ENCODE peak calls at places on chromosomes 12 and 14, in six cellular contexts. N, X, M, Y, W and T are unnamed samples.

GRCh38 chr12:105334568-105334967 is 4.1 kb downstream of the C12orf75 start:
- DNase-seq in W (no peak), M (no peak), N (peak), X (no peak), Y (peak), T (peak)

GRCh38 chr14:65738339-65738738 is 325.8 kb downstream of the FUT8 start:
- DNase-seq in W (no peak), M (no peak), Y (no peak), N (no peak), X (no peak), T (no peak)

GRCh38 chr14:36583242-36584166 is 1.1 kb upstream of the NKX2-8 start:
- DNase-seq in X (no peak), Y (peak), W (no peak), N (no peak), M (peak), T (peak)

GRCh38 chr12:70849265-70849960 is 71.1 kb downstream of the PTPRR start:
- DNase-seq in W (no peak), N (peak), M (no peak), Y (peak), X (no peak), T (peak)

GRCh38 chr14:95871531-95871930 is 5.1 kb upstream of the TUNAR start:
- DNase-seq in Y (no peak), M (no peak), N (no peak), X (no peak), W (no peak), T (no peak)

GRCh38 chr14:85799668-85800067 is 269.7 kb downstream of the FLRT2 start:
- DNase-seq in M (no peak), N (no peak), Y (no peak), W (no peak), X (no peak), T (peak)

GRCh38 chr14:103317251-103317650 is 16.8 kb upstream of the EIF5 start:
- DNase-seq in N (no peak), Y (no peak), M (peak), W (no peak), X (no peak), T (no peak)

GRCh38 chr12:100295764-100296555 is 29.0 kb downstream of the SCYL2 start:
- DNase-seq in N (peak), W (no peak), X (no peak), Y (peak), M (no peak), T (no peak)

GRCh38 chr12:72201457-72201856 is 70.7 kb upstream of the TRHDE start:
- DNase-seq in M (no peak), Y (no peak), X (no peak), W (no peak), N (no peak), T (no peak)

GRCh38 chr12:1122803-1123202 is 131.8 kb downstream of the ERC1 start:
- DNase-seq in X (no peak), N (no peak), M (no peak), W (no peak), Y (peak), T (peak)

GRCh38 chr12:110280784-110281548 is at the start of gene ATP2A2:
- DNase-seq in N (peak), M (peak), X (peak), Y (peak), W (no peak), T (peak)

GRCh38 chr12:22116376-22116775 is 70.4 kb downstream of the CMAS start:
- DNase-seq in N (no peak), X (no peak), W (no peak), M (no peak), Y (no peak), T (no peak)

GRCh38 chr12:78866518-78866917 is 1.9 kb downstream of the SYT1 start:
- DNase-seq in Y (no peak), X (no peak), M (no peak), W (no peak), N (no peak), T (no peak)

GRCh38 chr14:103508930-103509329 is 13.7 kb downstream of the CKB start:
- DNase-seq in W (no peak), N (no peak), M (no peak), Y (no peak), X (no peak), T (no peak)

GRCh38 chr12:32140867-32141266 is 34.2 kb downstream of the BICD1 start:
- DNase-seq in X (no peak), W (no peak), N (no peak), M (no peak), Y (no peak), T (no peak)

GRCh38 chr12:74539765-74540526 is 2.3 kb downstream of the ATXN7L3B start:
- DNase-seq in N (no peak), M (no peak), Y (peak), W (no peak), X (no peak), T (peak)

GRCh38 chr14:79279645-79280399 is 931.5 kb downstream of the DIO2 start:
- DNase-seq in M (peak), N (peak), Y (peak), X (no peak), W (no peak), T (peak)

GRCh38 chr14:77647853-77648252 is 31.4 kb upstream of the SPTLC2 start:
- DNase-seq in Y (no peak), M (no peak), N (no peak), X (no peak), W (no peak), T (no peak)

GRCh38 chr12:26402648-26403047 is 207.3 kb downstream of the SSPN start:
- DNase-seq in Y (peak), M (peak), W (peak), N (no peak), X (no peak), T (peak)

GRCh38 chr12:25245491-25245890 is 5.2 kb downstream of the KRAS start:
- DNase-seq in M (no peak), Y (no peak), N (no peak), W (no peak), X (no peak), T (no peak)
- H2BK15ac ChIP-seq in M (no peak), Y (no peak), N (no peak), W (no peak), X (no peak), T (no peak)

GRCh38 chr14:68408680-68409079 is 384.2 kb downstream of the ZFP36L1 start:
- DNase-seq in W (no peak), Y (no peak), N (peak), X (no peak), M (no peak), T (no peak)

GRCh38 chr14:68407275-68407674 is 385.6 kb downstream of the ZFP36L1 start:
- DNase-seq in Y (no peak), X (no peak), N (peak), W (no peak), M (no peak), T (no peak)

GRCh38 chr14:68405959-68406358 is 386.9 kb downstream of the ZFP36L1 start:
- DNase-seq in M (no peak), W (no peak), X (no peak), Y (no peak), N (peak), T (no peak)

GRCh38 chr14:68409355-68409754 is 383.5 kb downstream of the ZFP36L1 start:
- DNase-seq in Y (no peak), X (no peak), M (no peak), N (no peak), W (no peak), T (no peak)

DNA sequence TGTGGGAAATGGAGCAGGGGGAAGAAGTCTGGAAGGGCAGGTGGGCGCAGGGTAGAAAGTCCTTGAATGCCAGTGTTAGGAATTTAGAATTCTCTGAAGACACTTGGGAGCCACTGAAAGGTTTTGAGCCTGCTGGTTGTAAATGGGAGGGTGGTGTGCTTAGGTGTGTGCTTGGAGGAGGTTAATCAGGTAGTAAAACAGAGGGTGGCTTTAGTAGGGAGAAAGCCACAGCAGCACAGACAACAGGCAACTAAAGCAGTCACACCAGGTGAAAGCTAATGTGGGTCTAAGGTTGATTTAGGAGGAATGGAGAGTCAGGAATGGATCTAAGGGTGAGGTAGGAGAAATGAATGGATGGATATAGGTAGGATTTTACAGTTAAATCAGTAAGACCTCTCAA is 385.0 kb downstream of the ZFP36L1 start:
- DNase-seq in W (no peak), Y (no peak), M (no peak), X (no peak), N (no peak), T (no peak)
- H2AK5ac ChIP-seq in W (no peak), Y (peak), M (no peak), X (no peak), N (peak), T (no peak)

GRCh38 chr12:121379945-121380344 is 20.0 kb upstream of the RNF34 start:
- DNase-seq in M (no peak), W (no peak), X (no peak), Y (no peak), N (peak), T (no peak)

GRCh38 chr12:121373748-121374147 is 21.5 kb upstream of the ANAPC5 start:
- DNase-seq in W (no peak), M (no peak), X (no peak), N (no peak), Y (no peak), T (no peak)

GRCh38 chr12:121378736-121379135 is 21.2 kb upstream of the RNF34 start:
- DNase-seq in X (no peak), Y (no peak), M (no peak), N (no peak), W (no peak), T (no peak)

GRCh38 chr12:121371404-121371803 is 19.2 kb upstream of the ANAPC5 start:
- DNase-seq in N (no peak), X (no peak), W (no peak), M (no peak), Y (no peak), T (no peak)

GRCh38 chr12:121376754-121377697 is 22.9 kb upstream of the RNF34 start:
- DNase-seq in W (no peak), X (no peak), Y (no peak), N (no peak), M (no peak), T (no peak)
- H2BK15ac ChIP-seq in W (no peak), X (no peak), Y (no peak), N (no peak), M (no peak), T (no peak)

GRCh38 chr12:119154435-119154818 is 24.3 kb upstream of the HSPB8 start:
- DNase-seq in X (peak), M (peak), N (no peak), Y (peak), W (peak), T (peak)
- H2AK5ac ChIP-seq in X (peak), M (no peak), N (no peak), Y (no peak), W (peak), T (no peak)

GRCh38 chr14:30876692-30877091 is 2.3 kb downstream of the COCH start:
- DNase-seq in M (no peak), Y (no peak), N (no peak), X (no peak), W (no peak), T (no peak)
- H2BK15ac ChIP-seq in M (no peak), Y (no peak), N (no peak), X (no peak), W (no peak), T (no peak)

GRCh38 chr14:51566831-51567582 is 84.7 kb upstream of the FRMD6 start:
- DNase-seq in W (no peak), N (no peak), M (no peak), X (no peak), Y (no peak), T (no peak)
- H2AK5ac ChIP-seq in W (no peak), N (peak), M (no peak), X (no peak), Y (peak), T (no peak)

GRCh38 chr12:56157201-56158028 is 744 bp upstream of the MYL6 start:
- DNase-seq in N (peak), M (peak), Y (peak), W (peak), X (peak), T (peak)
- H2BK15ac ChIP-seq in N (peak), M (no peak), Y (peak), W (peak), X (peak), T (no peak)

GRCh38 chr12:95218852-95219171 is 1.2 kb downstream of the VEZT start:
- DNase-seq in Y (peak), N (no peak), W (no peak), X (no peak), M (no peak), T (no peak)
- H2AK5ac ChIP-seq in Y (no peak), N (peak), W (no peak), X (no peak), M (no peak), T (no peak)

DNA sequence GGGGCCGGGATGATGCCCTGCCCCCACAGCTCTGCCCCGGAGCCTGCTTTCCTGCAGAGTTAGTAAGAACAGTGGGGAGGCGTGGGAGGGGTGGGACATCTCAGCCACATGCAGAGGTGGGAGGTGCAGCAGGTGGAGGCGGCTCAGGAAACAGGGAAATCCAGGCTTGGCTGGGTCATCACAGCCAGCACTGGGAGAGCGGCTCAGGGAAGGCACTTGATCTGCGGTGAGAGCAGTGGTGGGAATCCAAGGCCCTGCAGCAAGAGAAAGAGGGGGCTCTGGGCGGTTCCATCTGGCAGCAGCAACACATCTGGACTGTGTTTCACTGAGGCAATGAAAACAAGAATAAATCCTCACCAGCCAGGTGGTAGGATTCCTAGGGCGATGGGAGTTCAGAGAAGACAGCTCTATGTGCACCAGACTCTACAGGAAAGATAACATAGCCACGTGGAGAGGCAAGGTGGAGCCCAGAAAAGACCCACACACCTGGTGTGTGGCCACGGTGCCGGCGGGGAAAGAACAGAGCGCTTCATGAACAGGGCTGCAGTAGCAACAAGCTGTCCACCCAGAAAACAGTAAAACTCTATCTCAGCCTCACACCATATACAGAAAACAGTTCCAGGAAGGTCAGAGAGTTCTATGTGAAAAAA is 57.7 kb downstream of the CCDC85C start:
- DNase-seq in Y (no peak), X (no peak), W (no peak), M (no peak), N (no peak), T (peak)
- H2BK15ac ChIP-seq in Y (peak), X (no peak), W (no peak), M (no peak), N (no peak), T (no peak)

GRCh38 chr12:114935658-114936057 is 251.7 kb upstream of the TBX3 start:
- DNase-seq in Y (no peak), M (no peak), W (no peak), X (no peak), N (no peak), T (no peak)
- H2AK5ac ChIP-seq in Y (peak), M (no peak), W (no peak), X (no peak), N (peak), T (no peak)